ENCODE peak calls at places on chromosomes 12 and 14, in seven cellular contexts. W is A549, P is breast epithelium, K is right cardiac atrium, Y is heart left ventricle, A is neural progenitor cell, C is IMR-90. G is an unnamed sample. For H3K4me1, the result is how much of the 10 kb centered on the place peaks cover.

GRCh38 chr12:71315328-71315960 is 124.2 kb upstream of the LGR5 start:
- DNase-seq in C (no peak), Y (no peak), P (no peak), W (no peak), K (peak), A (no peak), G (no peak)

GRCh38 chr12:1918081-1918874 is at the start of gene CACNA2D4:
- DNase-seq in Y (no peak), C (no peak), P (no peak), W (no peak), K (no peak), A (peak), G (peak)

GRCh38 chr14:59570122-59570521 is 6.5 kb downstream of the CCDC175 start:
- DNase-seq in P (no peak), C (no peak), A (no peak), Y (no peak), K (no peak), W (peak), G (no peak)

GRCh38 chr12:54222609-54223008 is 33.8 kb upstream of the SMUG1 start:
- DNase-seq in K (no peak), C (peak), Y (no peak), P (no peak), W (no peak), A (no peak), G (no peak)

GRCh38 chr14:72201645-72202044 is 269.4 kb downstream of the RGS6 start:
- DNase-seq in A (no peak), Y (no peak), P (no peak), K (no peak), C (no peak), W (no peak), G (no peak)

GRCh38 chr14:103126873-103127304 is 3.6 kb downstream of the TNFAIP2 start:
- DNase-seq in K (no peak), P (no peak), Y (peak), A (peak), W (no peak), C (no peak), G (peak)

GRCh38 chr12:2267624-2268477 is 215.1 kb downstream of the CACNA1C start:
- DNase-seq in P (peak), W (no peak), Y (no peak), K (no peak), A (peak), C (peak), G (peak)

GRCh38 chr12:48296586-48297396 is 53.9 kb downstream of the ZNF641 start:
- DNase-seq in W (peak), P (peak), K (peak), A (peak), Y (peak), C (peak), G (peak)

GRCh38 chr14:32211068-32211404 is 8.0 kb upstream of the RNU6-8 start:
- DNase-seq in Y (no peak), C (no peak), K (no peak), A (no peak), W (no peak), P (no peak), G (no peak)

GRCh38 chr12:113109872-113110623 is 25.5 kb downstream of the RASAL1 start:
- DNase-seq in A (no peak), C (no peak), W (no peak), K (no peak), P (no peak), Y (no peak), G (no peak)

GRCh38 chr12:104691661-104692334 is 235.1 kb downstream of the CHST11 start:
- DNase-seq in P (no peak), Y (no peak), K (no peak), A (no peak), C (no peak), W (no peak), G (peak)

GRCh38 chr14:96904201-96904600 is 107.0 kb downstream of the VRK1 start:
- DNase-seq in C (peak), A (no peak), Y (no peak), P (no peak), K (no peak), W (peak), G (no peak)

GRCh38 chr14:23695220-23695999 is 59.2 kb downstream of the DHRS2 start:
- DNase-seq in P (no peak), Y (no peak), C (no peak), W (no peak), K (peak), A (peak), G (no peak)

GRCh38 chr12:121424632-121424992 is 24.7 kb downstream of the RNF34 start:
- DNase-seq in A (no peak), W (no peak), C (no peak), Y (no peak), P (no peak), K (no peak), G (no peak)

GRCh38 chr12:100708591-100708990 is 86.0 kb upstream of the ANO4 start:
- DNase-seq in A (no peak), K (no peak), W (no peak), Y (no peak), C (no peak), P (no peak), G (no peak)

GRCh38 chr12:127194176-127194575 is 1072.8 kb upstream of the TMEM132C start:
- DNase-seq in Y (no peak), W (no peak), A (no peak), K (no peak), P (no peak), C (no peak), G (no peak)

GRCh38 chr12:69935651-69936100 is 110.6 kb downstream of the MYRFL start:
- DNase-seq in C (no peak), K (no peak), Y (peak), A (no peak), P (peak), W (no peak), G (no peak)
- H3K4me3 ChIP-seq in C (no peak), K (no peak), Y (no peak), A (no peak), P (no peak), W (no peak), G (no peak)

DNA sequence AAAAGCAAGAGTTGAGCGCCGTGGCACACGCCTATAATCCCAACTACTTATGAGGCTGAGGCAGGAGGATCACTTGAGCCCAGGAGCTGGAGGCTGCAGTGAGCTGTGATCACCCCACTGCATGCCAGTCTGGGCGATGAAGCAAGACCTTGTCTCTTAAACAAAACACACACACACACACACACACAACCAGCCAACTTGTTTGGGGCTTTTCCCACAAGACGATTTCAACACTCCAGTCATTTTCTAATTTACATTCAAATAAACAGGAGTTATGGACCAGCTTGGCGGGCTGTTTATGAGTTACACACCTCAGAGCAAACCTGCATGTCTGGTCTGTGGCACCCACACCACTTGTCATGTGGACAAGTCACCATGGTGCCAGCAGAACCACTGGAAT is 6.7 kb downstream of the GLTP start:
- DNase-seq in W (no peak), K (no peak), P (peak), A (no peak), C (peak), Y (no peak), G (no peak)
- H3K4me1 ChIP-seq in W (under half), K (under half), P (under half), A (under half), C (under half), Y (under half), G (under half)

GRCh38 chr14:50859296-50859624 is 12.6 kb upstream of the ABHD12B start:
- DNase-seq in Y (no peak), A (no peak), P (no peak), K (no peak), C (no peak), W (no peak), G (no peak)
- H3K27ac ChIP-seq in Y (peak), A (no peak), P (peak), K (no peak), C (peak), W (no peak), G (no peak)

DNA sequence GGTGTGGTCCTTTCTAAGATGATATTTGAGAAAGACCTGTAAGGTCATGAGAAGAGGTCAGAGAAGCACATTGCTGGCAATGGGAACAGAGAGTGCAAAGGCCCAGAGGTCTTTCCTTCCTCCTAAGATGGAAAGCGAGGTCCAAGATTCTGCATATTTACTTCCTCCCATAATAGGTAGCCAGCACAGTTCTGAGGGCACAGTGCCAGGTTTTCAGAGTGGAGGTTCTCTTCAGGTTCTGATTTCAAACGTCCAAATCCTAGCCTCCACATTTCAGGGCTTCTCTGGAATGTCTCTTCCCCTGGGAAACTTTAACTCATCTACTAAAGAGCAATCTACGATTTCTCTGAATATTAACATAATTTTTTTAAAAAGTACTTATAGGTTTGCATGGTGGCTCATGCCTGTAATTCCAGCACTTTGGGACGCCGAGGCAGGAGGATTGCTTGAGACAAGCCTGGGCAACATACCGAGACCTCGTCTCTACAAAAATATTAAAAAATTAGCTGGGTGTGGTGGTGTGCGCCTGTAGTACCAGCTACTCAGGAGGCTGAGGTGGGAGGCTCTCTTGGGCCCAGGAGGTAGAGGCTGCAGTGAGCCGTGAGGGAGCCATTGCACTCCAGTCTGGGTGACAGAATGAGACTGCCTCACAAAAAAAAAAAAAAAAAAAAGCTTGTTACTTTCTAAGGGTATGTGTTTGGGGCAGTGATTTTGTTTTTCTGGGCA is 526 bp upstream of the MRPL42 start:
- DNase-seq in W (no peak), K (peak), Y (no peak), C (no peak), P (no peak), A (no peak), G (no peak)
- H3K4me3 ChIP-seq in W (no peak), K (no peak), Y (peak), C (no peak), P (peak), A (peak), G (no peak)

DNA sequence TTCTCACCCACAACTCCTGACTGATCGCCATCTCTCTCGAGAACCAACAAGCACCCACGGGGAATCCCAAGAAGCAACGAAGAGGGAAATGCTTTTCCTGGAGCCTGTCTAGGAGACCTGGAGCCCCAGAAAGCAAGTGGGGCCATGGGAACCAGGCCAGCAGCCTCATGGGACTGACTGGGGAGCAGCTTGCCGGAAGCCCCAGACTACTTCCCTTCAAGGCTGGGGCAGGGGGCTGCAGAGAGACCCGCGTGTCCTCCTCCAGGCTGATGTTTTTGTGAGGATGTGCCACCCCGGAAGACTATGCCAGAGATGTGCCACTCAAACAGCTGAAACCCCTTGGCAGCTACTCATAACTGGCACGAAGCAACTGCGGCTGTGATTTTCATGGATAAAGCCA is 83.8 kb downstream of the ACTN1 start:
- DNase-seq in Y (no peak), K (no peak), W (no peak), P (no peak), A (no peak), C (no peak), G (peak)
- H3K4me1 ChIP-seq in Y (under half), K (under half), W (under half), P (under half), A (under half), C (under half), G (under half)

DNA sequence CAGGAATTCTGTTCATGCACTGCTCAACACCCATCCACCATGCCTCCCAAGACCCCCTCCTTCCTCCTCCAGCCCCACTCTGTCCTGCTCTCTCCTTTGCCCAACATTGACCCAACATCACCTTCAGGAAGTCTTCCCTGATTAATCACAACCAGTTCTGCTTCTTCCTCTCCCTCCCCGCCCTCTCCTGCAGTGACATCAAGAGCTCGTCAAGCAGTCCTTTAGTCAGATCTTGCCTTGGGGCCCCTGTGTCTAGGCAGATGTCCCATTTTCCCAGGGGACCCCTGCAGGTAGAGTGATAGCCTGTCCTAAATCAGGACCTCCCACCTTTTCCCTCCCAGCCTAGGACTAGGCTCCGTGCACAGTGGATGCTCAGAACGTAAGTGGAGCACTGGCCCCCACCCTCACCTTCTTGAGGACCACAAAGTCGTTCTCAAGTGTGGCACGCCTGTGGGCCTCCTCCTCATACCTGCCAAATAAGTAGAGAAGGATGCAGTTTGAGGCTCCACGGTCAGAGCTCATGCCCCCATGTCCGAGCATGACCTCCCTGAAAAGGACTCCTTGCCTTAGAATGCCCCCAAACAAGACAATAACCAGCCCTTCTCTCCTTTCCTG is 2.3 kb downstream of the KRT78 start:
- DNase-seq in Y (no peak), W (no peak), P (no peak), K (no peak), C (no peak), A (no peak), G (peak)
- H3K27ac ChIP-seq in Y (no peak), W (no peak), P (no peak), K (no peak), C (no peak), A (no peak), G (no peak)

GRCh38 chr14:89365071-89365801 is 51.8 kb downstream of the FOXN3 start:
- DNase-seq in C (peak), A (no peak), K (no peak), Y (peak), W (no peak), P (no peak), G (no peak)
- H3K4me3 ChIP-seq in C (no peak), A (no peak), K (no peak), Y (no peak), W (no peak), P (no peak), G (no peak)

GRCh38 chr14:101518611-101519048 is 42.7 kb upstream of the DIO3 start:
- DNase-seq in Y (no peak), W (no peak), C (no peak), A (no peak), K (peak), P (no peak), G (no peak)

GRCh38 chr14:101521306-101521935 is 39.9 kb upstream of the DIO3 start:
- DNase-seq in C (no peak), A (no peak), P (peak), K (no peak), W (no peak), Y (no peak), G (no peak)

GRCh38 chr14:101519090-101519489 is 42.2 kb upstream of the DIO3 start:
- DNase-seq in K (peak), C (no peak), A (no peak), W (no peak), P (no peak), Y (no peak), G (no peak)

GRCh38 chr14:101521978-101522377 is 39.3 kb upstream of the DIO3 start:
- DNase-seq in K (no peak), C (no peak), W (no peak), A (no peak), P (no peak), Y (no peak), G (no peak)

DNA sequence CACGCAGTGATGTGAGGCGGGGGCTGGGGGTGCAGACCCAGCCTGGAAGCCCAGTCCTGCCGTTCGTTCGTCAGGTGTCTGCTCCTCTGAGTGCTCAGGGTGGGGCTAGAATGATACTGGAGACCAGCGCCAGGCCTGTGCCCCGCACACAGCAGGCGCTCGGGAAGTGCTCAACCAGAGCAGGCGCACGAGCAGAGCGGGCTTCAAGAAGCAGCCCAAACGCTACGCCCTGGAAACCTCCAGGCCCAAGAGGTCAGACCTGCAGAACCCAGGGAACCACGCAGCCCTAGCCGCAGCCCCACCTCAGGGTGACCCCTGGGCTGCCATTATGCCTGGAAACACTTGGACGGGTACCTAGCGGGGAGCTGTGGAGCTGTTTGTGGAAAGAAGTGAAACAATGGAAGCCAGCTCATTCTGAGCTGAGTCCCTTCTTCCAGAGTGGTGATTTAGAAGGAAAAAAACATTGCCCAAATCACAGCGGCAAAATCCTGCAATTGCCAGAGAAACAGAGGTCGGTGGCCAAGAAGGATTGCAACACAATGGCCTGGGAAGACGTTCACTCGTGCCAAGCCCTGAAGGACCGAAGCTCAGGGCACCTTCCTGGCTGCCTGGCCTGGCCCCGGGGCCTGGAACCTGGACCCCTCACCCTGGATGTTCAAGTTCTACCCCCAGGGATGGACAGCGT is 40.5 kb upstream of the DIO3 start:
- DNase-seq in K (peak), Y (no peak), P (peak), W (no peak), C (no peak), A (no peak), G (no peak)
- H3K4me1 ChIP-seq in K (under half), Y (under half), P (under half), W (under half), C (under half), A (under half), G (under half)

G was measured in aorta.